ENCODE peak calls at places on chromosomes 6 and 20, in six cellular contexts. V, L, Q, Z, W and R are unnamed samples.

GRCh38 chr6:163346529-163346961 is 68.0 kb upstream of the QKI start:
- DNase-seq in V (no peak), L (no peak), Q (no peak), Z (peak; percentile 74), W (no peak), R (no peak)

GRCh38 chr20:884983-885952 is 30.9 kb downstream of the ANGPT4 start:
- DNase-seq in V (no peak), L (peak; percentile 90), Q (peak; percentile 82), Z (no peak), W (no peak), R (no peak)

GRCh38 chr20:58712116-58712822 is 19.7 kb downstream of the NPEPL1 start:
- DNase-seq in V (no peak), L (no peak), Q (no peak), Z (peak; percentile 61), W (no peak), R (no peak)

GRCh38 chr6:7389162-7389450 is 436 bp downstream of the CAGE1 start:
- DNase-seq in V (peak; percentile 40), L (no peak), Q (no peak), Z (no peak), W (no peak), R (no peak)

GRCh38 chr6:7058250-7058923 is 49.4 kb upstream of the RREB1 start:
- DNase-seq in V (no peak), L (no peak), Q (no peak), Z (no peak), W (no peak), R (no peak)

GRCh38 chr20:58251979-58252591 is 23.6 kb upstream of the ANKRD60 start:
- DNase-seq in V (no peak), L (no peak), Q (no peak), Z (no peak), W (no peak), R (no peak)

GRCh38 chr6:127969701-127970100 is 68.8 kb upstream of the THEMIS start:
- DNase-seq in V (no peak), L (no peak), Q (no peak), Z (no peak), W (no peak), R (no peak)

GRCh38 chr6:30748301-30748769 is 4.0 kb upstream of the IER3 start:
- DNase-seq in V (no peak), L (no peak), Q (no peak), Z (no peak), W (no peak), R (no peak)

GRCh38 chr20:23776067-23776771 is 25.5 kb upstream of the CST1 start:
- DNase-seq in V (no peak), L (peak; percentile 54), Q (no peak), Z (no peak), W (no peak), R (no peak)

GRCh38 chr20:36472656-36473071 is 68.7 kb upstream of the MYL9 start:
- DNase-seq in V (no peak), L (peak; percentile 68), Q (no peak), Z (peak; percentile 81), W (no peak), R (peak; percentile 60)

GRCh38 chr6:147709396-147710272 is 201.1 kb downstream of the SAMD5 start:
- DNase-seq in V (no peak), L (no peak), Q (no peak), Z (no peak), W (no peak), R (no peak)

GRCh38 chr20:43949741-43950618 is 35.3 kb downstream of the TOX2 start:
- DNase-seq in V (peak; percentile 41), L (no peak), Q (no peak), Z (peak; percentile 75), W (peak; percentile 54), R (peak; percentile 61)

GRCh38 chr20:15742076-15742475 is 831.2 kb downstream of the KIF16B start:
- DNase-seq in V (no peak), L (no peak), Q (no peak), Z (no peak), W (no peak), R (no peak)

GRCh38 chr6:35214869-35215664 is 1.3 kb downstream of the SCUBE3 start:
- DNase-seq in V (no peak), L (no peak), Q (no peak), Z (peak; percentile 67), W (no peak), R (no peak)

GRCh38 chr6:100663219-100663863 is 198.6 kb upstream of the SIM1 start:
- DNase-seq in V (no peak), L (no peak), Q (no peak), Z (no peak), W (no peak), R (no peak)

GRCh38 chr6:4935981-4936680 is 67.7 kb downstream of the RPP40 start:
- DNase-seq in V (no peak), L (no peak), Q (no peak), Z (no peak), W (no peak), R (no peak)

GRCh38 chr6:11413112-11413687 is 124.3 kb upstream of the TMEM170B start:
- DNase-seq in V (no peak), L (no peak), Q (no peak), Z (no peak), W (no peak), R (no peak)

GRCh38 chr6:45054610-45055009 is 273.5 kb upstream of the RUNX2 start:
- DNase-seq in V (no peak), L (no peak), Q (no peak), Z (no peak), W (no peak), R (no peak)

GRCh38 chr20:50190251-50191064 is at the start of gene CEBPB:
- DNase-seq in V (peak; percentile 82), L (peak; percentile 96), Q (peak; percentile 84), Z (peak; percentile 97), W (peak; percentile 80), R (peak; percentile 83)

GRCh38 chr6:106586815-106587214 is 42.5 kb downstream of the RTN4IP1 start:
- DNase-seq in V (no peak), L (no peak), Q (no peak), Z (no peak), W (no peak), R (no peak)

GRCh38 chr20:18430172-18430826 is 36.5 kb downstream of the DZANK1 start:
- DNase-seq in V (no peak), L (no peak), Q (no peak), Z (no peak), W (no peak), R (no peak)

GRCh38 chr20:9374480-9374879 is 139.9 kb upstream of the LAMP5 start:
- DNase-seq in V (no peak), L (no peak), Q (no peak), Z (no peak), W (no peak), R (no peak)

GRCh38 chr6:82211326-82211725 is 36.2 kb downstream of the IBTK start:
- DNase-seq in V (no peak), L (no peak), Q (no peak), Z (no peak), W (no peak), R (no peak)

GRCh38 chr6:56101141-56101553 is 146.2 kb downstream of the COL21A1 start:
- DNase-seq in V (no peak), L (no peak), Q (no peak), Z (no peak), W (no peak), R (no peak)

GRCh38 chr6:105402981-105403935 is at the start of gene PREP:
- DNase-seq in V (peak; percentile 89), L (peak; percentile 83), Q (peak; percentile 44), Z (peak; percentile 94), W (peak; percentile 82), R (peak; percentile 80)

GRCh38 chr6:119128252-119128912 is 49.9 kb upstream of the FAM184A start:
- DNase-seq in V (no peak), L (no peak), Q (no peak), Z (no peak), W (no peak), R (no peak)

GRCh38 chr6:32081168-32081624 is 27.9 kb downstream of the TNXB start:
- DNase-seq in V (no peak), L (no peak), Q (no peak), Z (peak; percentile 92), W (no peak), R (no peak)

GRCh38 chr6:157471895-157472686 is 91.1 kb downstream of the ZDHHC14 start:
- DNase-seq in V (no peak), L (no peak), Q (no peak), Z (no peak), W (no peak), R (no peak)

GRCh38 chr20:43736588-43737091 is 9.8 kb upstream of the GTSF1L start:
- DNase-seq in V (no peak), L (peak; percentile 25), Q (peak; percentile 50), Z (peak; percentile 2), W (no peak), R (no peak)

GRCh38 chr20:32091888-32092346 is 17.6 kb upstream of the TM9SF4 start:
- DNase-seq in V (peak; percentile 59), L (peak; percentile 91), Q (peak; percentile 69), Z (peak; percentile 91), W (peak; percentile 65), R (peak; percentile 49)

GRCh38 chr20:53413188-53413631 is 180.4 kb downstream of the ZNF217 start:
- DNase-seq in V (peak; percentile 76), L (peak; percentile 88), Q (peak; percentile 42), Z (no peak), W (peak; percentile 38), R (peak; percentile 70)

GRCh38 chr6:7215140-7215539 is 97.9 kb downstream of the SSR1 start:
- DNase-seq in V (no peak), L (no peak), Q (no peak), Z (no peak), W (no peak), R (no peak)

GRCh38 chr20:12047838-12048432 is 130.2 kb downstream of the BTBD3 start:
- DNase-seq in V (no peak), L (no peak), Q (no peak), Z (no peak), W (no peak), R (no peak)

GRCh38 chr6:5175195-5175594 is 85.6 kb downstream of the LYRM4 start:
- DNase-seq in V (no peak), L (peak; percentile 77), Q (peak; percentile 42), Z (no peak), W (no peak), R (no peak)

GRCh38 chr6:47111685-47112084 is 69.6 kb upstream of the ADGRF1 start:
- DNase-seq in V (no peak), L (no peak), Q (no peak), Z (no peak), W (no peak), R (no peak)